ENCODE peak calls at places on chromosomes 6 and 20, in nine cellular contexts. R is GM23338, Y is left ventricle myocardium superior, S is RPMI7951, L is NCI-H1417, U is Calu3, O is activated gamma-delta T cell, E is T-cell, H is astrocyte of the cerebellum. I is an unnamed sample.

GRCh38 chr6:35485402-35485877 is 11.4 kb downstream of the TEAD3 start:
- DNase-seq in L (no peak), Y (peak), S (peak), E (no peak), O (no peak), H (no peak), R (peak), U (peak), I (no peak)

GRCh38 chr6:37204014-37204751 is 34.2 kb downstream of the PIM1 start:
- DNase-seq in H (peak), E (no peak), R (no peak), U (peak), S (peak), Y (no peak), O (no peak), L (no peak), I (no peak)

GRCh38 chr20:3745686-3746173 is 13.2 kb downstream of the HSPA12B start:
- DNase-seq in H (no peak), Y (no peak), U (no peak), R (no peak), O (no peak), L (no peak), S (no peak), E (no peak), I (no peak)

GRCh38 chr6:136930528-136930927 is 8.4 kb downstream of the SLC35D3 start:
- DNase-seq in H (no peak), L (no peak), O (no peak), S (no peak), R (no peak), E (no peak), U (no peak), Y (no peak), I (no peak)

GRCh38 chr6:137102050-137102848 is 57.5 kb upstream of the IL20RA start:
- DNase-seq in R (no peak), E (no peak), Y (no peak), U (no peak), S (no peak), O (no peak), L (no peak), H (no peak), I (no peak)

GRCh38 chr6:84967389-84967788 is 203.0 kb upstream of the TBX18 start:
- DNase-seq in S (peak), L (peak), R (peak), Y (no peak), E (no peak), H (no peak), U (peak), O (no peak), I (no peak)

GRCh38 chr6:2447318-2447717 is 201.9 kb upstream of the GMDS start:
- DNase-seq in Y (no peak), S (no peak), E (no peak), O (no peak), R (no peak), L (no peak), U (no peak), H (no peak), I (no peak)

GRCh38 chr20:34537651-34538050 is 20.9 kb upstream of the MAP1LC3A start:
- DNase-seq in L (no peak), Y (no peak), S (no peak), H (no peak), U (no peak), O (no peak), R (no peak), E (no peak), I (no peak)

GRCh38 chr6:170151235-170152110 is 139.4 kb downstream of the DLL1 start:
- DNase-seq in E (no peak), H (no peak), R (no peak), L (peak), Y (no peak), U (no peak), O (no peak), S (no peak), I (no peak)

GRCh38 chr6:70551566-70551965 is 15.2 kb upstream of the SDHAF4 start:
- DNase-seq in O (no peak), Y (no peak), E (no peak), L (no peak), H (no peak), U (no peak), R (no peak), S (no peak), I (no peak)

GRCh38 chr6:163405412-163406309 is 8.9 kb upstream of the QKI start:
- DNase-seq in E (peak), R (peak), O (no peak), H (no peak), U (peak), L (no peak), Y (peak), S (peak), I (peak)

GRCh38 chr20:22652685-22653568 is 68.6 kb upstream of the FOXA2 start:
- DNase-seq in R (peak), O (no peak), S (peak), E (no peak), U (no peak), Y (no peak), L (no peak), H (no peak), I (no peak)

GRCh38 chr6:113821445-113821844 is 35.7 kb upstream of the MARCKS start:
- DNase-seq in H (no peak), O (no peak), E (no peak), U (no peak), S (no peak), R (no peak), Y (no peak), L (no peak), I (no peak)

GRCh38 chr6:11616200-11616611 is 78.7 kb downstream of the TMEM170B start:
- DNase-seq in H (peak), O (no peak), S (peak), E (no peak), L (no peak), Y (no peak), R (no peak), U (no peak), I (no peak)

GRCh38 chr20:46979603-46980241 is 85.1 kb downstream of the EYA2 start:
- DNase-seq in Y (no peak), U (no peak), H (no peak), L (no peak), R (no peak), O (no peak), S (no peak), E (no peak), I (no peak)

GRCh38 chr6:14862845-14863244 is 383.0 kb upstream of the JARID2 start:
- DNase-seq in S (no peak), E (no peak), H (no peak), Y (no peak), R (no peak), L (no peak), O (no peak), U (no peak), I (no peak)

GRCh38 chr6:30678964-30679726 is 6.3 kb upstream of the DHX16 start:
- DNase-seq in R (peak), E (peak), H (peak), L (peak), S (peak), Y (peak), O (peak), U (peak), I (peak)

GRCh38 chr6:43308990-43309477 is 408 bp upstream of the CRIP3 start:
- DNase-seq in H (no peak), Y (no peak), L (no peak), S (no peak), E (no peak), R (no peak), U (no peak), O (no peak), I (no peak)

GRCh38 chr6:143024977-143025376 is 35.7 kb upstream of the AIG1 start:
- DNase-seq in H (no peak), E (no peak), S (no peak), U (no peak), O (no peak), L (no peak), Y (no peak), R (no peak), I (no peak)

GRCh38 chr6:119158057-119158848 is 79.8 kb upstream of the FAM184A start:
- DNase-seq in L (no peak), O (no peak), Y (peak), H (no peak), E (no peak), S (peak), U (no peak), R (no peak), I (no peak)

I was measured in GDM1.